ENCODE peak calls at places on chromosome X, in ten cellular contexts. O is fibroblast of pulmonary artery, K is omental fat pad, D is PC-3, R is neural progenitor cell, F is H9, E is HFFc6, X is progenitor cell of endocrine pancreas, J is brain microvascular endothelial cell, M is pancreas. B is an unnamed sample.

GRCh38 chrX:131305926-131306325 is 16.8 kb upstream of the IGSF1 start:
- DNase-seq in O (no peak), K (no peak), D (no peak), R (no peak), F (no peak), E (no peak), X (no peak), J (no peak), M (no peak), B (no peak)

GRCh38 chrX:72545990-72546389 is 26.7 kb downstream of the HDAC8 start:
- DNase-seq in O (peak), K (no peak), D (peak), R (no peak), F (no peak), E (no peak), X (no peak), J (peak), M (no peak), B (no peak)

GRCh38 chrX:125203737-125204578 is 115.7 kb upstream of the TEX13C start:
- DNase-seq in O (no peak), K (no peak), D (peak), R (peak), F (peak), E (no peak), X (peak), J (no peak), M (no peak), B (no peak)

GRCh38 chrX:101658661-101659477 is 781 bp downstream of the ARMCX2 start:
- DNase-seq in O (peak), K (no peak), D (peak), R (peak), F (peak), E (no peak), X (peak), J (peak), M (peak), B (no peak)

GRCh38 chrX:85375333-85375738 is 4.1 kb downstream of the POF1B start:
- DNase-seq in O (no peak), K (no peak), D (no peak), R (no peak), F (no peak), E (no peak), X (no peak), J (no peak), M (no peak), B (no peak)

GRCh38 chrX:9997524-9997923 is 30.4 kb downstream of the CLDN34 start:
- DNase-seq in O (no peak), K (no peak), D (no peak), R (no peak), F (no peak), E (no peak), X (no peak), J (no peak), M (no peak), B (no peak)

GRCh38 chrX:148504412-148504950 is 4.1 kb downstream of the AFF2 start:
- DNase-seq in O (no peak), K (no peak), D (no peak), R (peak), F (peak), E (no peak), X (no peak), J (no peak), M (no peak), B (no peak)

GRCh38 chrX:123186796-123187195 is 2.7 kb downstream of the GRIA3 start:
- DNase-seq in O (no peak), K (no peak), D (no peak), R (no peak), F (no peak), E (no peak), X (no peak), J (no peak), M (no peak), B (no peak)

GRCh38 chrX:1464282-1465131 is 11.8 kb upstream of the ASMTL start:
- DNase-seq in O (no peak), K (no peak), D (no peak), R (no peak), F (peak), E (no peak), X (peak), J (no peak), M (peak), B (no peak)

GRCh38 chrX:22296871-22297270 is 24.2 kb downstream of the CBLL2 start:
- DNase-seq in O (no peak), K (no peak), D (no peak), R (no peak), F (no peak), E (no peak), X (no peak), J (no peak), M (no peak), B (peak)

DNA sequence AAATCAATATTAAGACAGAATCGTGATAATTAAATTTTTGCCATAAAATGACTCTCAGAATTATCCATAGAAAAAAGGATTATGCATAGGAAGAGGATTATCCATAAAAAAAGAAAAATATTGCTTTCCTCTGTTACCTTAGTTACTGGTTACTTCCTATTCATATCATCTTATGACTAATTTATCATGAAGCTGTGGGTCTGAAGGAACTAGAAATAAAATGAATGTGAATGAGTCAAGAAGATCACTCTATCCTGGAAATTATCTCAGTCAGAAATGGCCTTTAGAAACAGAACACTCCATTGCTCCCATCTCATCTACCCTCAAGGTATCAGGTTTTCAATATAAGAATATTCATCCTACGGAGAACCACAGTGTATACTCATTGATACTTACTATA is 19.4 kb downstream of the RPS6KA6 start:
- DNase-seq in O (no peak), K (no peak), D (peak), R (no peak), F (no peak), E (peak), X (no peak), J (no peak), M (no peak), B (no peak)
- TF ChIP-seq CTCF in O (no peak), K (no peak), D (no peak), R (no peak), F (no peak), E (no peak), X (no peak), J (no peak), M (no peak), B (no peak)

GRCh38 chrX:3250946-3251345 is 95.5 kb downstream of the MXRA5 start:
- DNase-seq in O (peak), K (no peak), D (no peak), R (no peak), F (no peak), E (no peak), X (no peak), J (peak), M (no peak), B (no peak)

GRCh38 chrX:3244203-3244743 is 102.2 kb downstream of the MXRA5 start:
- DNase-seq in O (peak), K (no peak), D (no peak), R (no peak), F (no peak), E (peak), X (no peak), J (peak), M (no peak), B (peak)

DNA sequence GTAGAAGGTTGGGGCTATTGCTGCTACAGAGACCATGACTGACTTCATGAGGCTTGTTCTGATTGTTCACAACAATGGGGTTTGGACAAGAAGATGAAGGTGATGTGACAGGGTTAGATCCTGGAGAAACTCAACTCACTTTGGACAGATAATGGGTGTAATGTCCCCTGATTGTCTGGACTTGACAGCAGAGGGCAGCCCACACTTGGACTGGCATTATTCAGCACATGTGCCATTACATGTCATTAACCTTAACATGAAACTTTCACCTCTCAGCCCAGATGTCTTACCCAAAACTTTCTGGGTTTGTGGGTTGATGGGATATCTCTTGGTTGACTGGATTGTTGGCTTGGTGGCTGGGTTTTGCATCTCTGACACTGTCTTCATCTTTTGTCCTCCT is 101.5 kb downstream of the MXRA5 start:
- DNase-seq in O (peak), K (no peak), D (peak), R (no peak), F (no peak), E (no peak), X (no peak), J (no peak), M (no peak), B (no peak)
- TF ChIP-seq CTCF in O (no peak), K (no peak), D (no peak), R (no peak), F (no peak), E (peak), X (no peak), J (peak), M (no peak), B (peak)

DNA sequence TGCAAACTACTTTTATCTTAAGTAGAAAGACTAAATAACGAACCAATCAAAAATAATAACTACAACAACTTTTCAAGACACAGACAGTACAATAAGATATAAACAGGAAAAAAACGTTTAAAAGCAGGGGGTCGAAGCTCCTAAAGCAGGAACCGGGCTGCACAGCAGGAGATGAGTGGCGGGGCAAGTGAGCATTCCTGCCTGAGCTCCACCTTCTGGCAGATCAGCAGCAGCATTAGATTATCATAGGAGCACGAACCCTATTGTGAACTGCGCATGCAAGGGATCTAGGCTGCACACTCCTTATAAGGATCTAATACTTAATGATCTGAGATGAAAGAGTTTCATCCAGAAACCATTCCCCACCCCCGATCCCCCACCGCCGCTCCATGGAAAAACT is 146.2 kb downstream of the TEX11 start:
- DNase-seq in O (no peak), K (no peak), D (peak), R (peak), F (no peak), E (no peak), X (no peak), J (no peak), M (no peak), B (no peak)
- TF ChIP-seq CTCF in O (no peak), K (no peak), D (peak), R (no peak), F (no peak), E (no peak), X (no peak), J (peak), M (no peak), B (no peak)

GRCh38 chrX:134732676-134733075 is 74.4 kb upstream of the PLAC1 start:
- DNase-seq in O (peak), K (no peak), D (no peak), R (no peak), F (no peak), E (no peak), X (no peak), J (no peak), M (no peak), B (no peak)
- TF ChIP-seq CTCF in O (no peak), K (no peak), D (no peak), R (no peak), F (no peak), E (no peak), X (no peak), J (no peak), M (no peak), B (no peak)

B was measured in AG09319.